ENCODE peak calls at places on chromosomes 6 and 20, in four cellular contexts. F is neuronal stem cell, I is H9, Z is H1. U is an unnamed sample.

GRCh38 chr6:162226810-162227209 is 500.8 kb downstream of the PRKN start:
- DNase-seq in F (no peak), I (no peak), Z (no peak), U (no peak)

GRCh38 chr20:59170406-59171349 is 7.1 kb downstream of the ZNF831 start:
- DNase-seq in F (no peak), I (no peak), Z (no peak), U (no peak)

GRCh38 chr6:107114213-107114871 is 973 bp downstream of the BEND3 start:
- DNase-seq in F (peak), I (peak), Z (no peak), U (peak)

GRCh38 chr20:15320941-15321340 is 983.5 kb upstream of the FLRT3 start:
- DNase-seq in F (no peak), I (no peak), Z (no peak), U (no peak)

GRCh38 chr20:61706562-61706961 is 359.1 kb downstream of the TAF4 start:
- DNase-seq in F (no peak), I (no peak), Z (no peak), U (no peak)

GRCh38 chr6:29708432-29709177 is 14.6 kb upstream of the HLA-F start:
- DNase-seq in F (no peak), I (no peak), Z (no peak), U (no peak)

GRCh38 chr6:31558318-31558625 is 10.9 kb downstream of the NFKBIL1 start:
- DNase-seq in F (no peak), I (no peak), Z (no peak), U (no peak)

GRCh38 chr20:2741881-2742280 is 49.3 kb downstream of the EBF4 start:
- DNase-seq in F (no peak), I (no peak), Z (no peak), U (no peak)

GRCh38 chr6:154292855-154293519 is 63.6 kb downstream of the IPCEF1 start:
- DNase-seq in F (no peak), I (no peak), Z (no peak), U (peak)

GRCh38 chr6:26122005-26122388 is 34.8 kb downstream of the HFE start:
- DNase-seq in F (no peak), I (no peak), Z (no peak), U (no peak)

GRCh38 chr6:161341638-161342037 is 67.8 kb upstream of the AGPAT4 start:
- DNase-seq in F (no peak), I (no peak), Z (no peak), U (no peak)

GRCh38 chr6:78243519-78243918 is 590.7 kb downstream of the MEI4 start:
- DNase-seq in F (no peak), I (no peak), Z (no peak), U (peak)

GRCh38 chr6:28985396-28986164 is 19.5 kb downstream of the ZNF311 start:
- DNase-seq in F (peak), I (peak), Z (peak), U (peak)

GRCh38 chr6:19837511-19838441 is 606 bp downstream of the ID4 start:
- DNase-seq in F (peak), I (peak), Z (no peak), U (peak)

GRCh38 chr20:22819784-22820183 is 215.3 kb upstream of the SSTR4 start:
- DNase-seq in F (no peak), I (no peak), Z (no peak), U (no peak)

GRCh38 chr6:29631860-29632731 is 887 bp downstream of the GABBR1 start:
- DNase-seq in F (no peak), I (peak), Z (no peak), U (peak)

GRCh38 chr6:83403191-83403590 is 27.7 kb downstream of the ME1 start:
- DNase-seq in F (no peak), I (no peak), Z (no peak), U (no peak)

GRCh38 chr20:13232999-13233398 is 11.9 kb downstream of the ISM1 start:
- DNase-seq in F (no peak), I (no peak), Z (no peak), U (no peak)

GRCh38 chr20:5205348-5206210 is 78.8 kb downstream of the CDS2 start:
- DNase-seq in F (peak), I (peak), Z (peak), U (peak)

GRCh38 chr6:71347119-71347518 is 58.5 kb downstream of the OGFRL1 start:
- DNase-seq in F (no peak), I (no peak), Z (no peak), U (no peak)

GRCh38 chr6:117531346-117531745 is 48.9 kb downstream of the DCBLD1 start:
- DNase-seq in F (no peak), I (no peak), Z (no peak), U (no peak)

GRCh38 chr6:136138003-136138402 is 112.1 kb downstream of the MTFR2 start:
- DNase-seq in F (no peak), I (no peak), Z (no peak), U (no peak)

GRCh38 chr20:50303573-50304500 is 113.2 kb downstream of the CEBPB start:
- DNase-seq in F (no peak), I (peak), Z (no peak), U (peak)

GRCh38 chr6:167965602-167966539 is 31.6 kb upstream of the KIF25 start:
- DNase-seq in F (no peak), I (no peak), Z (no peak), U (no peak)

GRCh38 chr6:36130672-36131516 is 581 bp downstream of the MAPK13 start:
- DNase-seq in F (peak), I (peak), Z (no peak), U (no peak)

GRCh38 chr20:31569163-31570020 is 35.7 kb upstream of the ID1 start:
- DNase-seq in F (no peak), I (peak), Z (no peak), U (peak)

GRCh38 chr6:162251257-162251656 is 476.3 kb downstream of the PRKN start:
- DNase-seq in F (no peak), I (no peak), Z (peak), U (no peak)

GRCh38 chr6:37029249-37029959 is 23.9 kb downstream of the FGD2 start:
- DNase-seq in F (peak), I (peak), Z (no peak), U (peak)

GRCh38 chr6:40387871-40388264 is 199.3 kb downstream of the LRFN2 start:
- DNase-seq in F (no peak), I (no peak), Z (no peak), U (no peak)

GRCh38 chr6:97067045-97067444 is 142.5 kb downstream of the KLHL32 start:
- DNase-seq in F (peak), I (no peak), Z (no peak), U (no peak)

GRCh38 chr6:167712332-167713087 is 114.2 kb upstream of the AFDN start:
- DNase-seq in F (no peak), I (no peak), Z (no peak), U (no peak)

GRCh38 chr6:100664274-100665040 is 199.7 kb upstream of the SIM1 start:
- DNase-seq in F (peak), I (no peak), Z (no peak), U (peak)

GRCh38 chr6:168314948-168315347 is 4.6 kb downstream of the DACT2 start:
- DNase-seq in F (no peak), I (no peak), Z (no peak), U (no peak)

GRCh38 chr20:547394-547793 is 3.8 kb upstream of the CSNK2A1 start:
- DNase-seq in F (no peak), I (no peak), Z (no peak), U (no peak)

GRCh38 chr6:51663525-51663924 is 423.9 kb downstream of the PKHD1 start:
- DNase-seq in F (no peak), I (no peak), Z (no peak), U (no peak)

GRCh38 chr6:107784669-107785068 is 39.4 kb downstream of the SCML4 start:
- DNase-seq in F (no peak), I (no peak), Z (no peak), U (peak)

GRCh38 chr6:130997061-130997753 is 65.8 kb downstream of the EPB41L2 start:
- DNase-seq in F (peak), I (no peak), Z (no peak), U (peak)
- H3K4ac ChIP-seq in F (no peak), I (no peak), Z (no peak), U (peak)

DNA sequence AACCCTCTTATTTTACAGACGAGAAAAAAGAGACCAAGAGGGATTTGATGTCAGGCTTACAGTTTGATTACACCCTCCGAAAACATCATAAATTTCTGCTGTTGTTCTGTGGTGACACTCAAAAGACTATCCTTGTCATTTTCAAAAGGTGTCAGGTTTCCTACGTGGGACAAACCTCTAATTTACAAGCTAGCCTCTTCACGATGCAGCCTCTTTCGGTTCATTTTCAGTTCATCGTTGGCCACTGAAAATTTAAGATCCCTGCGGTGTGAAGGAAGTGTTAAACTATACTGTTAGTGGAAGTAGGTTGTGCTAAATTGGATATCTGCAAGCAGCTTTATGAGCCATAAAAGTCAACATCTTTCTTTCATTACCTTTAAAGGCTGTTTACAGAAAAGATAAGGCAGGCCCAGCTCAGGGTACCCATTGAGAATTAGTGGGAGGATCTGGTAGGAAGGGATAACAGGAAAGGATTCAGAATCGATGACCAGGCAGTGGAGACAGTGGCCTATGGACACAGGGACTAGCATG is 329.2 kb upstream of the SOX4 start:
- DNase-seq in F (no peak), I (no peak), Z (no peak), U (no peak)
- H3K4ac ChIP-seq in F (no peak), I (no peak), Z (no peak), U (no peak)

GRCh38 chr6:129321303-129321702 is 388.7 kb downstream of the ARHGAP18 start:
- DNase-seq in F (no peak), I (no peak), Z (no peak), U (no peak)
- H3K4ac ChIP-seq in F (no peak), I (no peak), Z (no peak), U (no peak)

GRCh38 chr6:99426454-99426762 is 1.3 kb upstream of the PNISR start:
- DNase-seq in F (no peak), I (no peak), Z (no peak), U (no peak)

GRCh38 chr6:99424761-99425646 is at the start of gene PNISR:
- DNase-seq in F (peak), I (peak), Z (peak), U (peak)

GRCh38 chr6:99422912-99423311 is 2.2 kb downstream of the PNISR start:
- DNase-seq in F (no peak), I (no peak), Z (no peak), U (no peak)

GRCh38 chr6:99425647-99426453 is 742 bp upstream of the PNISR start:
- DNase-seq in F (peak), I (peak), Z (peak), U (peak)

DNA sequence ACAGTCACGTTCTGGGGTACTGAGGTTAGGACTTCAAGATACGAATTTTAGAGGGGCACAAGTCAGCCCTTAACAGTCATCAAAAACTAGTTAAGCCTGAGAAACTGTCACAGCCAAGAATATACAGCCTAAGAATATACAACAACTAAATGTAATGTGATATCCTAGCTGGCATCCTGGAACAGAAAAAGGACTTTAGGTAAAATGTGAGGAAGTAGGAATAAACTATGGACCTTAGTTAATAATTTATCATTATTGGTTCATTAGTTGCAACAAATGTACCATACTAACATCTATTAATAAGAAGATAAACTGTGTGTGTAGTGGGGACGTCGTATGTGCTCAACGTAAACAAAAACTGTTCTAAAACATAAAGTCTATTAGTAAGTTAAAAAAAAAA is 1.1 kb downstream of the PNISR start:
- DNase-seq in F (no peak), I (no peak), Z (no peak), U (no peak)
- H3K4ac ChIP-seq in F (no peak), I (no peak), Z (no peak), U (no peak)

GRCh38 chr6:33578164-33578563 is 1.9 kb downstream of the BAK1 start:
- DNase-seq in F (no peak), I (no peak), Z (no peak), U (no peak)

GRCh38 chr6:33581186-33581585 is 1.1 kb upstream of the BAK1 start:
- DNase-seq in F (no peak), I (no peak), Z (no peak), U (no peak)

GRCh38 chr6:33578588-33579011 is 1.5 kb downstream of the BAK1 start:
- DNase-seq in F (no peak), I (no peak), Z (no peak), U (no peak)

GRCh38 chr6:33577718-33578117 is 2.4 kb downstream of the BAK1 start:
- DNase-seq in F (no peak), I (no peak), Z (no peak), U (no peak)

GRCh38 chr6:33579828-33580714 is at the start of gene BAK1:
- DNase-seq in F (peak), I (peak), Z (no peak), U (peak)
- H3K4ac ChIP-seq in F (no peak), I (no peak), Z (no peak), U (peak)

GRCh38 chr6:43687079-43687436 is 533 bp downstream of the MRPS18A start:
- DNase-seq in F (no peak), I (no peak), Z (no peak), U (no peak)
- H3K4ac ChIP-seq in F (no peak), I (no peak), Z (peak), U (peak)

GRCh38 chr6:75204222-75204958 is 1.5 kb downstream of the COL12A1 start:
- DNase-seq in F (peak), I (peak), Z (no peak), U (peak)
- H3K4ac ChIP-seq in F (no peak), I (no peak), Z (no peak), U (peak)

GRCh38 chr6:111777357-111777756 is 95.9 kb downstream of the FYN start:
- DNase-seq in F (no peak), I (no peak), Z (no peak), U (no peak)

GRCh38 chr6:111774346-111774703 is 98.9 kb downstream of the FYN start:
- DNase-seq in F (no peak), I (no peak), Z (no peak), U (no peak)

GRCh38 chr6:111773501-111774345 is 99.5 kb downstream of the FYN start:
- DNase-seq in F (no peak), I (no peak), Z (no peak), U (no peak)

GRCh38 chr6:111776236-111777189 is 96.7 kb downstream of the FYN start:
- DNase-seq in F (no peak), I (no peak), Z (no peak), U (no peak)

DNA sequence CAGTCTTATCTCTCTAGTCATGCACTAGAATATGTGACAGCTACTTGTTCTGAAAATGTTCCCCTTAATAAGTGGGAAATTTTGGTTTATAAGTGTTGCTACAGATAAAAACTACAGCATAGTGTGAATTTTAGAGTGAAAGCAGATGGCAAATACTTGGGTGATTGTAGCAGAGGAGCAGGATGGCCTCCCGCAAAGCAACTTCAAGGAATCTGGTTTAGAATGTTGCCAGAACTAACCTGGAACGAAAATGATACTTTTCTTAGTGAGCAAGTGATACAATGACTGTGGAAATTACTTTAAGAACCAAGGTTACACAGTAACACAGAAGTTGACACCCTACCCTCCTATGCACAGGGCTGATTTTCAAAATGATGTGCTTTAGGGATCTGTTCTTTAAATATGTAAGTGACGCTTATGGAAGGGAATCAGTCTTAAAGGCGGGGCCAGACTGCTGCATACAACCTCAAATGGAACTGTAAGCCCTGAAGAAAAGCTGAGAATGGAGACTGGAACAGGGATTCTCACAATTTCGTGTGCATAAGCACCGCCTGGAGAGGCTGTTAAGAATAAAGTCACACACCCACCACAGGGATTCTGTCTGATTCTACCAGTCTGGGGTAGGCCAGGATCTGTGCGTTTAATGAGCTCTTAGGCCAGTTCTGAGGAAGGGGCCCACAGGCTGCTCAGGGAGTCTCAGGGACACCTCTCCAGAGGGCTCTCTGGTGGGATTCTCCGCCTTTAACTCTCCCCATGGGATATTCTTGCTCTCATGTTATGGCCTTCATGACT is 97.9 kb downstream of the FYN start:
- DNase-seq in F (no peak), I (no peak), Z (no peak), U (no peak)
- H3K4ac ChIP-seq in F (no peak), I (no peak), Z (no peak), U (no peak)

GRCh38 chr6:16319813-16320532 is 81.6 kb downstream of the GMPR start:
- DNase-seq in F (no peak), I (no peak), Z (no peak), U (peak)
- H3K4ac ChIP-seq in F (no peak), I (no peak), Z (no peak), U (peak)

U was measured in IMR-90.